ENCODE peak calls at places on chromosomes 6 and 20, in four cellular contexts. J, K, T and X are unnamed samples.

GRCh38 chr6:12115001-12115400 is 102.9 kb downstream of the HIVEP1 start:
- DNase-seq in K (no peak), T (no peak), J (no peak), X (no peak)

GRCh38 chr20:8244637-8245036 is 112.6 kb downstream of the PLCB1 start:
- DNase-seq in K (no peak), J (peak; percentile 67), T (no peak), X (no peak)

GRCh38 chr20:48772183-48772976 is 55.4 kb downstream of the PREX1 start:
- DNase-seq in K (no peak), T (no peak), J (no peak), X (no peak)

GRCh38 chr6:97032950-97033349 is 108.4 kb downstream of the KLHL32 start:
- DNase-seq in T (no peak), J (no peak), K (peak; percentile 70), X (no peak)

GRCh38 chr6:98832282-98833100 is 1.9 kb upstream of the POU3F2 start:
- DNase-seq in K (peak; percentile 32), J (peak; percentile 74), T (no peak), X (no peak)

GRCh38 chr6:136378888-136379287 is 89.2 kb upstream of the BCLAF1 start:
- DNase-seq in J (peak; percentile 5), K (peak; percentile 18), T (no peak), X (no peak)

GRCh38 chr6:6910734-6911295 is 196.9 kb upstream of the RREB1 start:
- DNase-seq in K (peak; percentile 94), T (no peak), J (no peak), X (no peak)

GRCh38 chr6:17894905-17895304 is 92.5 kb downstream of the KIF13A start:
- DNase-seq in J (no peak), T (no peak), K (no peak), X (no peak)

GRCh38 chr6:32764050-32764449 is 718 bp upstream of the HLA-DQB2 start:
- DNase-seq in K (no peak), T (no peak), J (no peak), X (no peak)

GRCh38 chr6:6875818-6876470 is 231.8 kb upstream of the RREB1 start:
- DNase-seq in T (no peak), K (peak; percentile 82), J (peak; percentile 80), X (no peak)

GRCh38 chr20:52082612-52083011 is 109.0 kb downstream of the ZFP64 start:
- DNase-seq in J (no peak), K (peak; percentile 63), T (no peak), X (no peak)

GRCh38 chr20:17859002-17859615 is 109.5 kb downstream of the SNX5 start:
- DNase-seq in K (no peak), T (no peak), J (no peak), X (peak; percentile 32)

DNA sequence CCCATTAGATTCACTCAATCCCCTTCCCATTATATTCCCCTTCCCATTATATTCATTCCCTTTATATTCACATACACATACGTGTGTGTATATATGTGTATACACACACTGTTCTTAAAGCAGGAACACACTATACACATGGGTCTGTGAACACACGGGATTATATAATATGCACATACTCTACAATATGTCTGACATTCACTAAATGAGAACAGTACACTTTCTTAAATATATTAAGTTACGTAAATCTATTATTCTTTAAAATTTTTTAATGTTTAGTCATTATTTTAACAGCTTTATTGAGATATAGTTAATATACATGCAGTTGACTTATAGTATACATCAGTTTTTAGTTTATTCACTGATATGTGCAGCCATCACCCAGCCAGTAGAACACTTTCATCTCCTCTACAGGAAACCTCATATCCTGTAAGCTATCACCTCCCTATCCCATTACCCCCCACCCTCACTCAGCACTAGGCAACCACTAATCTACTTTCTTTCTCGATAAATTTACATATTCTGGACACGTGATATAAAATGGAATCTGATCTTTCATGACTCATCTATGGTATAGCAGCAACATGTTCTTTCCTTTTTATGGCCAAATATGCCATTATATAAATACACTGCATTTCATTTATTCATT is 13.9 kb upstream of the SUMO4 start:
- DNase-seq in J (no peak), T (no peak), K (no peak), X (no peak)
- H3K36me3 ChIP-seq in J (peaks cover 11% of the 10 kb centered on the region), T (peaks cover 19% of the 10 kb centered on the region), K (peaks cover 7% of the 10 kb centered on the region), X (peaks cover 60% of the 10 kb centered on the region)

GRCh38 chr6:158684745-158685355 is 35.0 kb downstream of the SYTL3 start:
- DNase-seq in T (no peak), K (no peak), J (no peak), X (no peak)

GRCh38 chr6:158686311-158686710 is 36.5 kb downstream of the SYTL3 start:
- DNase-seq in J (no peak), T (no peak), K (peak; percentile 53), X (no peak)

GRCh38 chr6:158684311-158684710 is 34.5 kb downstream of the SYTL3 start:
- DNase-seq in K (no peak), T (no peak), J (no peak), X (no peak)

GRCh38 chr6:158677906-158678305 is 28.1 kb downstream of the SYTL3 start:
- DNase-seq in J (no peak), T (no peak), K (no peak), X (no peak)

GRCh38 chr6:158680441-158680840 is 30.6 kb downstream of the SYTL3 start:
- DNase-seq in K (no peak), T (no peak), J (no peak), X (no peak)
- H3K27ac ChIP-seq in K (no peak overlapping the region), T (no peak overlapping the region), J (no peak overlapping the region), X (no peak overlapping the region)

GRCh38 chr20:64006902-64007301 is 26.0 kb downstream of the PRPF6 start:
- DNase-seq in J (no peak), K (no peak), T (no peak), X (no peak)
- H3K36me3 ChIP-seq in J (peaks cover 54% of the 10 kb centered on the region), K (peaks cover 70% of the 10 kb centered on the region), T (peaks cover 83% of the 10 kb centered on the region), X (peaks cover 88% of the 10 kb centered on the region)

GRCh38 chr20:24164360-24164759 is 175.8 kb upstream of the GGTLC1 start:
- DNase-seq in K (peak; percentile 46), T (no peak), J (no peak), X (no peak)
- H3K27ac ChIP-seq in K (no peak overlapping the region), T (no peak overlapping the region), J (no peak overlapping the region), X (no peak overlapping the region)